ENCODE peak calls at places on chromosomes 11 and 22, in four cellular contexts. S is GM20000, X is activated T-cell treated with anti-CD3 and anti-CD28 coated beads for 4 hours, Q is LoVo. P is an unnamed sample.
A peak's percentile ranks its signal among the peaks of the same experiment; 100 is the strongest.

GRCh38 chr11:74681686-74682651 is 49.3 kb downstream of the CHRDL2 start:
- DNase-seq in X (no peak), S (no peak), Q (no peak), P (no peak)

GRCh38 chr11:67638535-67639437 is 777 bp downstream of the TBX10 start:
- DNase-seq in X (no peak), Q (no peak), S (no peak), P (no peak)

GRCh38 chr11:120108154-120108784 is 29.6 kb downstream of the TRIM29 start:
- DNase-seq in X (peak; percentile 38), Q (peak; percentile 63), S (peak; percentile 86), P (peak; percentile 51)

GRCh38 chr22:35432226-35432905 is 32.4 kb downstream of the MCM5 start:
- DNase-seq in X (no peak), Q (no peak), S (no peak), P (no peak)

GRCh38 chr11:134119094-134119493 is 50.2 kb downstream of the JAM3 start:
- DNase-seq in S (no peak), Q (no peak), X (no peak), P (no peak)

GRCh38 chr11:117796456-117797428 is at the start of gene DSCAML1:
- DNase-seq in Q (no peak), X (no peak), S (peak; percentile 63), P (no peak)

GRCh38 chr11:12126352-12127019 is 16.1 kb downstream of the MICAL2 start:
- DNase-seq in Q (no peak), S (no peak), X (no peak), P (no peak)

GRCh38 chr11:122099345-122100045 is 16.5 kb downstream of the BLID start:
- DNase-seq in X (no peak), S (no peak), Q (no peak), P (no peak)

GRCh38 chr11:116053538-116053919 is 549.3 kb upstream of the CADM1 start:
- DNase-seq in X (no peak), S (no peak), Q (no peak), P (no peak)